ENCODE peak calls at places on chromosomes 13 and 19, in seven cellular contexts. E is MCF 10A, V is progenitor cell of endocrine pancreas, S is fibroblast of lung, X is nephron progenitor cell, Z is fibroblast of pulmonary artery, U is esophagus squamous epithelium. T is an unnamed sample.

GRCh38 chr19:28292822-28293500 is 920.0 kb downstream of the UQCRFS1 start:
- DNase-seq in Z (no peak), U (no peak), S (no peak), E (no peak), X (no peak), V (no peak), T (no peak)

GRCh38 chr13:106867249-106867648 is 299.3 kb upstream of the ARGLU1 start:
- DNase-seq in X (no peak), E (no peak), U (no peak), S (peak; percentile 33), V (no peak), Z (peak; percentile 28), T (peak; percentile 25)

GRCh38 chr19:42965204-42965603 is 28.2 kb upstream of the PSG7 start:
- DNase-seq in E (no peak), V (no peak), Z (peak; percentile 6), X (no peak), U (no peak), S (no peak), T (no peak)

GRCh38 chr13:102935896-102936321 is 90.1 kb downstream of the ERCC5 start:
- DNase-seq in S (no peak), X (no peak), E (no peak), U (no peak), V (no peak), Z (no peak), T (no peak)

GRCh38 chr13:100658363-100658762 is 16.2 kb downstream of the TMTC4 start:
- DNase-seq in X (no peak), U (no peak), S (no peak), E (no peak), Z (no peak), V (no peak), T (no peak)

GRCh38 chr13:77810430-77810829 is 108.2 kb downstream of the EDNRB start:
- DNase-seq in E (peak; percentile 59), V (no peak), S (peak; percentile 51), U (no peak), X (no peak), Z (peak; percentile 48), T (no peak)

GRCh38 chr13:29452773-29453574 is 142.5 kb downstream of the SLC7A1 start:
- DNase-seq in V (no peak), E (no peak), S (no peak), U (no peak), X (no peak), Z (no peak), T (no peak)

GRCh38 chr13:99086869-99087129 is 108.9 kb upstream of the DOCK9 start:
- DNase-seq in S (peak; percentile 25), U (no peak), E (no peak), Z (peak; percentile 11), X (no peak), V (no peak), T (no peak)

GRCh38 chr19:2250765-2251576 is 1.8 kb downstream of the AMH start:
- DNase-seq in S (no peak), E (no peak), U (no peak), X (no peak), V (no peak), Z (no peak), T (no peak)

GRCh38 chr13:19023115-19023514 is 158.5 kb downstream of the TUBA3C start:
- DNase-seq in U (no peak), E (no peak), V (no peak), X (no peak), S (no peak), Z (no peak), T (no peak)

GRCh38 chr13:35157143-35157755 is 215.2 kb downstream of the NBEA start:
- DNase-seq in S (peak; percentile 72), V (peak; percentile 17), X (peak; percentile 26), U (no peak), E (peak; percentile 73), Z (peak; percentile 81), T (peak; percentile 44)

GRCh38 chr13:18992791-18993190 is 188.8 kb downstream of the TUBA3C start:
- DNase-seq in E (no peak), Z (no peak), S (no peak), V (no peak), U (no peak), X (no peak), T (no peak)

GRCh38 chr13:29579094-29579493 is 16.4 kb downstream of the SLC7A1 start:
- DNase-seq in X (no peak), S (no peak), U (no peak), E (no peak), Z (no peak), V (no peak), T (no peak)

GRCh38 chr19:55717251-55717650 is 21.0 kb downstream of the NLRP9 start:
- DNase-seq in S (no peak), X (no peak), V (no peak), E (no peak), U (no peak), Z (no peak), T (no peak)

GRCh38 chr19:4709440-4710280 is 14.0 kb downstream of the DPP9 start:
- DNase-seq in X (no peak), U (no peak), V (no peak), Z (no peak), E (no peak), S (no peak), T (no peak)

GRCh38 chr19:10430505-10431253 is 10.3 kb downstream of the PDE4A start:
- DNase-seq in E (no peak), X (peak; percentile 51), Z (peak; percentile 45), V (no peak), S (peak; percentile 43), U (no peak), T (no peak)

GRCh38 chr13:19982447-19983043 is 24.0 kb downstream of the ZMYM2 start:
- DNase-seq in V (no peak), X (no peak), E (no peak), Z (no peak), S (no peak), U (no peak), T (no peak)

GRCh38 chr13:87536499-87536898 is 134.7 kb upstream of the SLITRK5 start:
- DNase-seq in V (no peak), S (no peak), X (no peak), E (no peak), Z (no peak), U (no peak), T (no peak)

GRCh38 chr19:11142528-11143171 is 12.9 kb downstream of the SPC24 start:
- DNase-seq in S (peak; percentile 96), X (peak; percentile 40), E (peak; percentile 98), V (no peak), Z (peak; percentile 98), U (no peak), T (peak; percentile 83)

GRCh38 chr13:112898786-112899617 is 70.0 kb upstream of the MCF2L start:
- DNase-seq in S (no peak), E (no peak), X (no peak), Z (no peak), V (no peak), U (no peak), T (no peak)

GRCh38 chr19:17553256-17553655 is 2.2 kb upstream of the COLGALT1 start:
- DNase-seq in V (no peak), Z (peak; percentile 99), U (no peak), S (peak; percentile 96), X (no peak), E (peak; percentile 96), T (peak; percentile 79)

GRCh38 chr19:34387446-34387810 is 16.8 kb upstream of the PDCD2L start:
- DNase-seq in S (no peak), Z (no peak), V (no peak), E (no peak), X (no peak), U (no peak), T (no peak)

GRCh38 chr19:34382471-34382870 is 17.5 kb downstream of the GPI start:
- DNase-seq in V (no peak), E (no peak), S (no peak), Z (no peak), U (no peak), X (no peak), T (no peak)

GRCh38 chr19:34391813-34392212 is 12.4 kb upstream of the PDCD2L start:
- DNase-seq in X (no peak), S (no peak), E (no peak), U (no peak), Z (no peak), V (no peak), T (no peak)

GRCh38 chr19:34383599-34383998 is 18.6 kb downstream of the GPI start:
- DNase-seq in V (no peak), E (no peak), U (no peak), X (no peak), S (no peak), Z (no peak), T (no peak)

GRCh38 chr19:34386645-34387445 is 17.4 kb upstream of the PDCD2L start:
- DNase-seq in Z (no peak), S (no peak), X (no peak), E (no peak), V (no peak), U (no peak), T (no peak)
- TF ChIP-seq CTCF in Z (no peak), S (no peak), X (no peak), E (no peak), V (no peak), U (no peak), T (no peak)

GRCh38 chr19:15251010-15251748 is 18.9 kb upstream of the EPHX3 start:
- DNase-seq in V (no peak), Z (peak; percentile 74), S (peak; percentile 63), X (no peak), U (no peak), E (peak; percentile 68), T (no peak)

GRCh38 chr19:15248648-15249559 is 16.7 kb upstream of the EPHX3 start:
- DNase-seq in Z (peak; percentile 91), S (peak; percentile 88), X (no peak), U (no peak), V (no peak), E (peak; percentile 90), T (peak; percentile 81)

GRCh38 chr19:15249560-15249874 is 17.3 kb upstream of the EPHX3 start:
- DNase-seq in E (no peak), S (no peak), V (no peak), U (no peak), X (no peak), Z (no peak), T (no peak)

GRCh38 chr19:15250635-15250993 is 18.4 kb upstream of the EPHX3 start:
- DNase-seq in S (no peak), U (no peak), V (no peak), X (no peak), Z (no peak), E (no peak), T (no peak)

GRCh38 chr19:15249912-15250634 is 17.8 kb upstream of the EPHX3 start:
- DNase-seq in S (peak; percentile 88), E (peak; percentile 92), X (peak; percentile 52), Z (peak; percentile 95), V (no peak), U (no peak), T (peak; percentile 61)
- TF ChIP-seq CTCF in S (no peak), E (no peak), X (no peak), Z (no peak), V (no peak), U (no peak), T (no peak)

GRCh38 chr13:24670927-24671326 is 9.3 kb upstream of the ATP12A start:
- DNase-seq in Z (peak; percentile 18), V (no peak), X (peak; percentile 30), U (no peak), S (no peak), E (peak; percentile 40), T (no peak)
- TF ChIP-seq CTCF in Z (peak; percentile 28), V (peak; percentile 43), X (no peak), U (no peak), S (no peak), E (no peak), T (no peak)

DNA sequence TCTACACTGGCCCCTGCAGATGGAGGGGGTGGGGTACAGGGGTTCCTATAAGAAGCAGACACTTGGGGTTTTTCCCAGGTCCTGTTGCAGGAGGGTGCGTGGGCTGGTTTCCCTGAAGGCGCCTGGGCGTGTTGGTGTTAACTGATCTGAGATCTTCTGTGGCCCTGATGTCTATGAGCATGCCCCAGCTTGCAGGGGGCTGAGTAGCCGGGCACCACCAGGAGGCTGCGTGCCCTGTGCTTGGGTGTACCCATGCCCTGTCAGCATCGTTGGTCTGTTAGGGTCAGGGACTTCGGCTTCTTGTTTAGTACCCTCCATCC is 45.3 kb downstream of the CAPN12 start:
- DNase-seq in S (no peak), X (no peak), E (peak; percentile 81), Z (no peak), V (no peak), U (no peak), T (no peak)
- TF ChIP-seq CTCF in S (no peak), X (no peak), E (no peak), Z (no peak), V (no peak), U (no peak), T (no peak)

T was measured in testis.